ENCODE peak calls at places on chromosome 16, in seven cellular contexts. K is K562, X is A549, A is SK-N-SH, P is ovary, H is sigmoid colon, N is transverse colon. U is an unnamed sample.

GRCh38 chr16:67026570-67026969 is 2.4 kb upstream of the CBFB start:
- DNase-seq in A (no peak), X (no peak), K (no peak), P (no peak), N (no peak), H (peak; percentile 34), U (no peak)

GRCh38 chr16:64846966-64847365 is 274.9 kb downstream of the CDH11 start:
- DNase-seq in H (no peak), K (no peak), P (no peak), X (no peak), N (no peak), A (no peak), U (no peak)

GRCh38 chr16:66311306-66311705 is 55.2 kb upstream of the CDH5 start:
- DNase-seq in K (no peak), N (no peak), X (no peak), H (no peak), P (no peak), A (no peak), U (no peak)

GRCh38 chr16:51757124-51757470 is 606.0 kb upstream of the SALL1 start:
- DNase-seq in A (no peak), P (no peak), N (no peak), X (no peak), K (no peak), H (no peak), U (no peak)

GRCh38 chr16:50390914-50391700 is 22.3 kb upstream of the BRD7 start:
- DNase-seq in X (no peak), P (no peak), A (peak; percentile 72), N (no peak), H (no peak), K (no peak), U (no peak)

GRCh38 chr16:68091604-68092261 is 6.6 kb downstream of the NFATC3 start:
- DNase-seq in N (no peak), H (no peak), P (no peak), X (no peak), K (no peak), A (no peak), U (no peak)

GRCh38 chr16:566475-567361 is at the start of gene NHLRC4:
- DNase-seq in P (peak; percentile 92), X (no peak), H (peak; percentile 90), K (peak; percentile 90), N (peak; percentile 78), A (peak; percentile 80), U (peak; percentile 69)

GRCh38 chr16:84839956-84840355 is 20.2 kb downstream of the CRISPLD2 start:
- DNase-seq in H (no peak), N (no peak), X (peak; percentile 58), A (peak; percentile 21), P (no peak), K (no peak), U (no peak)

GRCh38 chr16:19666451-19666850 is 51.6 kb downstream of the KNOP1 start:
- DNase-seq in N (no peak), A (no peak), X (no peak), H (no peak), K (no peak), P (no peak), U (no peak)

GRCh38 chr16:85164838-85165516 is 52.7 kb upstream of the CIBAR2 start:
- DNase-seq in A (no peak), P (peak; percentile 59), N (no peak), K (no peak), X (no peak), H (no peak), U (no peak)

GRCh38 chr16:9128346-9129342 is 37.2 kb downstream of the HAPSTR1 start:
- DNase-seq in H (peak; percentile 61), X (no peak), K (no peak), P (no peak), N (no peak), A (no peak), U (no peak)

GRCh38 chr16:17983114-17983513 is 353.4 kb downstream of the NPIPA8 start:
- DNase-seq in X (no peak), P (no peak), A (no peak), N (no peak), K (no peak), H (no peak), U (no peak)

GRCh38 chr16:80573700-80574120 is 32.9 kb downstream of the DYNLRB2 start:
- DNase-seq in K (no peak), H (no peak), N (no peak), P (no peak), A (no peak), X (no peak), U (no peak)

GRCh38 chr16:64830653-64831052 is 291.2 kb downstream of the CDH11 start:
- DNase-seq in P (no peak), A (no peak), K (no peak), X (no peak), H (no peak), N (no peak), U (no peak)

GRCh38 chr16:82070656-82071369 is 35.8 kb downstream of the HSD17B2 start:
- DNase-seq in X (no peak), N (no peak), A (no peak), P (no peak), K (no peak), H (no peak), U (no peak)

GRCh38 chr16:2196162-2196980 is at the start of gene CASKIN1:
- DNase-seq in H (no peak), K (peak; percentile 57), P (no peak), N (no peak), X (no peak), A (peak; percentile 90), U (no peak)

GRCh38 chr16:6018848-6019489 is 921.4 kb upstream of the EEF2KMT start:
- DNase-seq in N (no peak), K (no peak), H (no peak), A (peak; percentile 77), P (no peak), X (no peak), U (no peak)

GRCh38 chr16:87541004-87541881 is 48.4 kb upstream of the ZCCHC14 start:
- DNase-seq in N (peak; percentile 33), P (peak; percentile 54), A (peak; percentile 51), X (no peak), K (no peak), H (no peak), U (no peak)

DNA sequence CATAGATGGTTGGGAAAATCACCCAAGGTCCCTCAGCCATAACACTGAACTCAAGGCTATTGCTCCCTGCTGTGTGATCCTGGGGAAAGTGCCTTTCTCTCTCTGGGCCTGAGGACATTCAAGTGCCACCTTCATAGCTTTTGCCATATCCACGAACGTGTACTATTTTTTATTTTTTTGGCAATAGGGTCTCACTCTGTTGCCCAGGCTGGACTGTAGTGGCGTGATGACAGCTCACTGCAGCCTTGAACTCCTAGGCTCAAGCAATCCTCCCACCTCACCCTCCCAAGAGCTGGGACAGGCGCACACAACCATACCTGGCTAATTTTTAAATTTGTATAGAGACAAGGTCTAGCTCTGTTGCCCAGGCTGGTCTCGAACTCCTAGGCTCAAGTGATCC is 10.6 kb downstream of the PLLP start:
- DNase-seq in K (no peak), N (no peak), P (no peak), X (no peak), H (no peak), A (no peak), U (no peak)
- TF ChIP-seq EP300 in K (no peak), N (no peak), P (no peak), X (no peak), H (no peak), A (no peak), U (no peak)

DNA sequence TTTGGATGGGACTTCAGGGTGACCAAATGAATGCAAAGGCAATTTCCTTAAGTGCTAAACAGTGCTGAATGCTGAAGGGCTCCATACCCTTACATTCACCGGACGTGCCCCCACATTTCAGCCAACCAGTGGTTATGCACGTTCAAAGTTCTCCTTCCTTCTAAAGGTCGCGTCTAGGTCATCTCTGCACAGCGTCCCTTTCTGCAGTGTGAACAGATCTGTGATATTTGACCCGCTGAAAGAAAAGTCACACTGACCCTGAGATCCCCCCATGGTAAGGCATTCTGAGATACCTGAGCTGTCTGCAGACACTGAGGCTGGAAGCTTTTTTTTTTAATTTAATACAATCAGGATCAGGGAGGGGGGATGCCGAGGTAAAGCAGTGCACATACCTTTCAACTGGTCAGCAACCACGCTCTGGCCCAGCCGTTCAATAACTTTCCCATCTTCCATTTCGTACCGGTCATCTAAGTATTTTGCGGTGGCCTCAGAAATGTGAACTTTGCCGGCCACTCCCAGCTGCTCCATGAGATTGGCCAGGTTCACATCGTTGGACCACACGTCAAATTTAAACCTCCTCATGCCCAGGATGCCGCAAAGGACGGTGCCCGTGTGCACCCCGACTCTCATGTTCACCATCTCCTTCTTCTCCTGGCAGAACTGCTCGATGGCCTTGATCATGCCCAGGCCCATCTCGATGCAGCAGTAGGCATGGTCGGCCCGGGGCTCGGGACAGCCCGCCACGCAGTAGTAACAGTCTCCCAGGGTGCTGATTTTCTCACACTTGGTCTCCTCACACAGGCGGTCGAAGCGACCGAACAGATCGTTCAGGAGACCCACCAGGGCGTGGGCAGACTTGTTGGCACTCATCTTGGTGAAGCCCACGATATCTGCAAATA is 2.6 kb downstream of the ADCY9 start:
- DNase-seq in H (no peak), N (no peak), K (no peak), P (no peak), A (no peak), X (no peak), U (no peak)
- H3K4me3 ChIP-seq in H (peak overlapping the region; percentile 34), N (no peak overlapping the region), K (no peak overlapping the region), P (peak overlapping the region; percentile 29), A (no peak overlapping the region), X (no peak overlapping the region), U (peak overlapping the region; percentile 78)

GRCh38 chr16:71777329-71777728 is 31.3 kb downstream of the AP1G1 start:
- DNase-seq in K (no peak), A (no peak), X (no peak), H (no peak), P (no peak), N (no peak), U (no peak)

GRCh38 chr16:71778780-71779179 is 29.9 kb downstream of the AP1G1 start:
- DNase-seq in X (no peak), P (no peak), N (no peak), K (no peak), A (no peak), H (no peak), U (no peak)

GRCh38 chr16:71780521-71781089 is 28.0 kb downstream of the AP1G1 start:
- DNase-seq in A (no peak), H (no peak), N (no peak), X (no peak), K (no peak), P (no peak), U (no peak)

GRCh38 chr16:71784093-71784492 is 24.5 kb downstream of the AP1G1 start:
- DNase-seq in H (no peak), K (no peak), N (no peak), A (no peak), P (no peak), X (no peak), U (no peak)

DNA sequence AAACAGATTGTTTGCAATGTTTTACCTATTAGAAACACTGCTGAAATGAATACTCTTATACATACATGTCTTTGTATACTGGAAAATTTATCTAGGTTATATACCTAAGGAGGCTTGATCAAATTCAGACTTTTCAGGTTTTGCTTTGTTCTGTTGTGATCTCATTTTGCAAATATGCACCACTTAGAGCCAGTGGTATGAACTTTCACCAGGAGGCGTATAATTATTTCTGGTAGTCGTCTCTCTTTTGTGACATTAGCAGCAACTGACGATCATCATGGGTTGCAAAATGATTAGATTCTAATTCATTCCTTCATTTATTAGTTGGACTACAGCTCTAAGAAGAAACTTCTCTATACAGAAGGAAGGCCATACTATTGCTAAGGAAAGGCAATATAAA is 26.9 kb downstream of the AP1G1 start:
- DNase-seq in N (no peak), K (no peak), A (no peak), P (no peak), H (no peak), X (no peak), U (no peak)
- TF ChIP-seq EP300 in N (no peak), K (no peak), A (no peak), P (no peak), H (no peak), X (no peak), U (no peak)

GRCh38 chr16:11740567-11740966 is 2.1 kb downstream of the TXNDC11 start:
- DNase-seq in A (no peak), H (no peak), N (no peak), K (no peak), P (no peak), X (no peak), U (no peak)
- H3K4me3 ChIP-seq in A (peak overlapping the region; percentile 87), H (no peak overlapping the region), N (peak overlapping the region; percentile 80), K (peak overlapping the region; percentile 91), P (peak overlapping the region; percentile 75), X (peak overlapping the region; percentile 87), U (peak overlapping the region; percentile 77)

U was measured in stomach.